ENCODE peak calls at places on chromosomes 1 and 21, in nine cellular contexts. X is T-helper 9 cell; G is amniotic epithelial cell; P is stimulated activated CD4-positive, alpha-beta T cell treated with anti-CD3 and anti-CD28 coated beads, Interleukin-4, amount 100 ng/mL, for 48 hours; H is kidney glomerular epithelial cell; K is Karpas-422; D is sigmoid colon; N is progenitor cell of endocrine pancreas; E is putamen. O is an unnamed sample.

GRCh38 chr1:228977741-228978140 is 242.5 kb downstream of the RHOU start:
- DNase-seq in P (no peak), E (no peak), H (no peak), D (no peak), N (no peak), X (no peak), G (no peak), K (no peak), O (no peak)

GRCh38 chr1:215665212-215665611 is 98.1 kb downstream of the KCTD3 start:
- DNase-seq in G (peak; percentile 77), E (peak; percentile 3), D (no peak), P (peak; percentile 11), X (no peak), N (no peak), H (peak; percentile 82), K (no peak), O (peak; percentile 7)

GRCh38 chr1:59947047-59947938 is 20.7 kb upstream of the CYP2J2 start:
- DNase-seq in D (peak; percentile 68), X (peak; percentile 17), K (peak; percentile 84), N (peak; percentile 34), E (peak; percentile 77), P (peak; percentile 32), G (peak; percentile 55), H (peak; percentile 44), O (peak; percentile 62)

GRCh38 chr1:226945106-226945857 is 5.2 kb downstream of the COQ8A start:
- DNase-seq in E (no peak), P (no peak), N (no peak), H (no peak), G (no peak), X (no peak), K (no peak), D (no peak), O (no peak)

GRCh38 chr1:179953974-179954493 is 576 bp upstream of the CEP350 start:
- DNase-seq in H (peak; percentile 74), D (peak; percentile 65), K (peak; percentile 80), N (no peak), X (no peak), P (peak; percentile 28), G (peak; percentile 77), E (no peak), O (no peak)

GRCh38 chr1:109214695-109215623 is 1.2 kb downstream of the SARS1 start:
- DNase-seq in K (peak; percentile 73), E (no peak), D (peak; percentile 75), H (peak; percentile 49), P (no peak), G (peak; percentile 83), N (no peak), X (no peak), O (peak; percentile 91)

GRCh38 chr1:185864889-185865288 is 130.7 kb downstream of the HMCN1 start:
- DNase-seq in P (no peak), N (no peak), D (no peak), H (peak; percentile 92), K (no peak), E (no peak), G (peak; percentile 87), X (no peak), O (peak; percentile 49)

GRCh38 chr1:229271448-229272120 is 673 bp downstream of the RAB4A start:
- DNase-seq in H (no peak), X (peak; percentile 19), P (no peak), K (no peak), G (no peak), N (no peak), D (no peak), E (peak; percentile 47), O (peak; percentile 58)

GRCh38 chr21:37060296-37060695 is 12.6 kb downstream of the PIGP start:
- DNase-seq in K (peak; percentile 79), H (peak; percentile 75), N (no peak), X (no peak), E (peak; percentile 42), P (no peak), G (peak; percentile 95), D (no peak), O (peak; percentile 99)

GRCh38 chr21:15444118-15444960 is 285.4 kb upstream of the USP25 start:
- DNase-seq in X (no peak), N (no peak), G (peak; percentile 55), K (no peak), H (peak; percentile 36), P (no peak), D (no peak), E (no peak), O (peak; percentile 32)

GRCh38 chr21:44486302-44486701 is 31.0 kb downstream of the LRRC3 start:
- DNase-seq in H (no peak), N (no peak), E (no peak), D (no peak), X (no peak), G (no peak), P (no peak), K (no peak), O (no peak)

GRCh38 chr1:47618830-47619229 is 181.0 kb downstream of the FOXD2 start:
- DNase-seq in N (no peak), K (no peak), X (no peak), E (no peak), P (no peak), D (no peak), H (no peak), G (no peak), O (no peak)

GRCh38 chr1:205191617-205192016 is 19.9 kb downstream of the DSTYK start:
- DNase-seq in X (no peak), D (no peak), P (no peak), E (no peak), G (no peak), N (no peak), K (no peak), H (no peak), O (no peak)

O was measured in mesenchymal stem cell.